ENCODE peak calls at places on chromosomes 2 and 18, in five cellular contexts. A, K, B, F and I are unnamed samples.

GRCh38 chr2:55776479-55776878 is 82.8 kb upstream of the PNPT1 start:
- DNase-seq in A (no peak), K (no peak), B (no peak), F (no peak), I (no peak)

GRCh38 chr2:71455741-71456569 is 2.6 kb downstream of the DYSF start:
- DNase-seq in A (peak; percentile 76), K (no peak), B (peak; percentile 63), F (no peak), I (no peak)

GRCh38 chr2:209673811-209674210 is 97.8 kb upstream of the UNC80 start:
- DNase-seq in A (no peak), K (no peak), B (no peak), F (no peak), I (no peak)

GRCh38 chr18:75205760-75206109 is 3.2 kb downstream of the PTGR3 start:
- DNase-seq in A (no peak), K (peak; percentile 54), B (no peak), F (no peak), I (no peak)

GRCh38 chr2:61135510-61135909 is 26.5 kb upstream of the C2orf74 start:
- DNase-seq in A (no peak), K (peak; percentile 57), B (peak; percentile 43), F (no peak), I (peak; percentile 25)

GRCh38 chr2:168713325-168713724 is 89.1 kb upstream of the NOSTRIN start:
- DNase-seq in A (no peak), K (no peak), B (no peak), F (no peak), I (no peak)

GRCh38 chr18:9614401-9615279 is at the start of gene PPP4R1:
- DNase-seq in A (peak; percentile 95), K (peak; percentile 52), B (peak; percentile 94), F (peak; percentile 87), I (no peak)

GRCh38 chr2:71932027-71932779 is 215.5 kb downstream of the CYP26B1 start:
- DNase-seq in A (no peak), K (no peak), B (peak; percentile 3), F (no peak), I (no peak)

GRCh38 chr2:18752667-18753422 is 163.5 kb upstream of the NT5C1B start:
- DNase-seq in A (no peak), K (peak; percentile 24), B (no peak), F (no peak), I (no peak)

GRCh38 chr2:108393197-108393596 is 15.4 kb downstream of the SULT1C4 start:
- DNase-seq in A (no peak), K (no peak), B (no peak), F (no peak), I (no peak)

GRCh38 chr2:74768401-74768914 is 65.5 kb upstream of the HK2 start:
- DNase-seq in A (no peak), K (peak; percentile 68), B (no peak), F (no peak), I (no peak)

GRCh38 chr2:72128059-72128842 is 19.4 kb downstream of the CYP26B1 start:
- DNase-seq in A (peak; percentile 80), K (no peak), B (no peak), F (no peak), I (no peak)

GRCh38 chr2:208101716-208102631 is 22.4 kb downstream of the CRYGD start:
- DNase-seq in A (no peak), K (peak; percentile 18), B (peak; percentile 62), F (no peak), I (no peak)

GRCh38 chr2:96698221-96698861 is 41.5 kb downstream of the LMAN2L start:
- DNase-seq in A (peak; percentile 62), K (no peak), B (no peak), F (no peak), I (no peak)

GRCh38 chr2:101238930-101239759 is 13.5 kb upstream of the CNOT11 start:
- DNase-seq in A (peak; percentile 23), K (no peak), B (no peak), F (no peak), I (no peak)

GRCh38 chr2:89837962-89838625 is 1146.6 kb downstream of the RPIA start:
- DNase-seq in A (no peak), K (no peak), B (no peak), F (no peak), I (no peak)

GRCh38 chr2:45723857-45724256 is 72.4 kb downstream of the PRKCE start:
- DNase-seq in A (no peak), K (no peak), B (no peak), F (no peak), I (no peak)
- H3K4me3 ChIP-seq in A (no peak overlapping the region), K (no peak overlapping the region), B (no peak overlapping the region), F (no peak overlapping the region), I (no peak overlapping the region)

GRCh38 chr18:79796016-79796415 is 1.7 kb upstream of the KCNG2 start:
- DNase-seq in A (no peak), K (no peak), B (no peak), F (no peak), I (no peak)

GRCh38 chr18:79798346-79798998 is 734 bp downstream of the KCNG2 start:
- DNase-seq in A (no peak), K (no peak), B (no peak), F (peak; percentile 48), I (no peak)

GRCh38 chr18:79796531-79797390 is 977 bp upstream of the KCNG2 start:
- DNase-seq in A (no peak), K (no peak), B (no peak), F (peak; percentile 44), I (no peak)

GRCh38 chr18:79798999-79799370 is 1.2 kb downstream of the KCNG2 start:
- DNase-seq in A (no peak), K (no peak), B (no peak), F (no peak), I (no peak)

DNA sequence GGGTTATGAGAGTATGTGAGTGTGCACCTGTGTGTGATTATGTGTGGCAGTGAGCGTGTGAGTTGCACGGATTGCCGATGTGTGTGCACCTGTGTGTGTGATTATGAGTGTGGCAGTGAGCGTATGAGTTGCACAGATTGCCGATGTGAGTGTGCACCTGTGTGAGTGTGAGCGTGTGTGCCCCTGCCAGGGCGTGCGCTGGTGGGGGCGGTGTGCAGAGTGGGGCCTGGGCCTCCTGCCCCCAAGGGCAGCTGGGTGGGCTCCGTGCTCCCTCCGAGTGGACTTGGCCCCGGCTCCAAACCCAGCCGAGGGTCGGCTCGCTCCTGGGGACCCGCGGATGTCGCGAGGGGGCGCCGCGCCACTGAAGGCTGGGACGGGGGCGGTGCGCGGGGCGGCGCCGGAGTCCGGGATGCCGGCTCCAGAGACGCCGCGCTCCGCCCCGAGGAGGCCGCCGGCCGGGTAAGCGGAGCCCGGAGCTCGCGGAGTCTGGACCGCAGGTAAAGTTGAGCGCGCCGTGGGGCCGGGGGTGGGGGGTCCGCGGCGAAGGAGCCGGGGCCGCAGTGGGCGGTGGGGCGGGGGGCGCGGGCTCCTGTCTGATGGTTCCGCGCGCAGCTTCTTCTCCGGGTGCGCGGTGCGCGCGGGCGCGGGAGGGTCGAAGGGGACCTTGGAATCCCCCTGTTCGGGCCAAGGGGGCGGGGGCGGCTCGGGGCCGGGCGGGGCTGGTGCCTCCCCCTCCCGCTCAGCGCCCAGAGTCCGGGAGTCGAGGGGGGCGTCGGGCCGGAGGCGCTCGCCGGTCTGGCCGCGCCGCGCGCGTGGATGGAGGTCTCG is at the start of gene KCNG2:
- DNase-seq in A (no peak), K (no peak), B (peak; percentile 77), F (peak; percentile 49), I (no peak)
- TF ChIP-seq CTCF in A (no peak), K (peak; percentile 34), B (peak; percentile 7), F (no peak), I (no peak)

DNA sequence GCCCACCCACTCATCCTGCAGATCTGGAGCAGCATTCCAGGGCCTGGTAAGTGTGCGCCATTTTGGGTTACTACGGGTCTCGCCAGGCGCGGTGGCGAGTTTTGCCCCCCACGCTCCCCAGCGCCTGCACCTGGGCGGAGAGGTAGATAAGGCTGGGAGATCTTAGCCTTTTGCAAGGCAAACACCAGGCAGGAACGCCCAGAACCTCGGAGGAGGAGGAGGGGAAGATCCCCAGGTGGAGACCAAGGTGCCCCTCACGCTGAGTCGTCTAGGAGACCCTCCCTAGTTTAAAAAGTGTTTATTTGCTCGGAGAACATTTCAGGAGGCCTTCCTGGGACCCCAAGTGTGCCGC is 365 bp upstream of the RAMP1 start:
- DNase-seq in A (no peak), K (no peak), B (no peak), F (no peak), I (no peak)
- H3K4me3 ChIP-seq in A (no peak overlapping the region), K (peak overlapping the region; percentile 42), B (no peak overlapping the region), F (no peak overlapping the region), I (peak overlapping the region; percentile 23)

DNA sequence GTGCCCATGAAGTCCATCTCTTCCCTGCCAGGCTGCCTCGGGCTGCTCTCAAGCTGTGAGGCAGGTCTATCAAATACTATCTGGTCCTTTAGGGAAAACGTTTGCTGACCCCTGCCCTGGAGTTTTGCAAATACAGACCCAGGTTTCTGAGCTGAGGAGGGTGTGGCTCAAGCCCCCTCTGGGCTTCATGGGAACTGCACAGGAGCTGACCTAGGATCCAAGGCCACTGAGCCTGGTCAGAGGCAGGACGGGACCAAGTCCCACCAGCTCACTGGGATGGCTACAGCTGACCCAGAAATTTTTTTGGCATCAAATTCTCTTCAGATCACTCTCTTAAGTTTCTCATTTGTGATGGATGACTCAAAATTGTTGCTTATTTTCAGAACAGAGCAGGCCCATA is 14.1 kb downstream of the ZNF516 start:
- DNase-seq in A (no peak), K (no peak), B (no peak), F (no peak), I (no peak)
- TF ChIP-seq CTCF in A (no peak), K (no peak), B (peak; percentile 33), F (no peak), I (peak; percentile 20)

DNA sequence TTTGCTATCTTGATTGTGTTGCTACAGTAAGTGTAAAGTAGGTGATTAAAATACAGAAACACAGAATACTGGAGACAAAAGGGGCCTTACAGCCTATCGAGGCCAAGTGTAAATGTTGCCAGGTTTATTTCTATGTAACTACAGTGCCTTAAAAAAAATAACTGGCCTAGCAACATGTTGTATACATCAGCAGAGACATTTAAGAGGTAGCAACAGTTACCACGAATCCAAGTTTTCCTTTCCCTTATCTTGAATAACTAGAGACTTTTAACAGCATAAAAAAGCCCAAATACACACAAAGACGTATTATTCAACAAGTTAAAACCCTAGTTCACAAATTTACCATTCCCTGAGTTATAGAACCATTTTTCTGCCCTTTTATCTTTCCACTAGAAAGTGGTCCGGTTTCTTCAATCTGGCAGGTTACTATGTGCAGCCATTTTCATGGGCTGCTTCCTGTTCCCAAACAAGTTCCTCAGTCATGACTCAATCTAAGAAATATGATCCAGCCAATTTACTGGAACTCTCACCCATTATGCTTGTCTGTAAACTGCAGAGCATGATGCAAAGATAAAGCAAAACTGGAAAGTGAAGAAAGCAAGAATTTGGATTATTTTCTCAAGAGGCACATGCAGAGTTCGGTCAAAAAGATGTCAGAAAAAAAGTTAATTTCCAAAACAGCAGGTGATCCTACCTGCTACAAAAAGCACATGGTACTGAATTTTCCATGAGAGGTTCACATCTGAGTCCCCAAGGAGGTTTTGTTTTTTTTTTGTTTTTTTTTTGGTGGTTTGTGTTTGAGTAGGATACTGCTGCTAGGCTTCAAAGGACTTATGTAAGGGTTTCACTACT is 22.2 kb downstream of the NFE2L2 start:
- DNase-seq in A (no peak), K (peak; percentile 95), B (peak; percentile 25), F (no peak), I (peak; percentile 83)
- H3K4me3 ChIP-seq in A (no peak overlapping the region), K (peak overlapping the region; percentile 19), B (peak overlapping the region; percentile 46), F (no peak overlapping the region), I (peak overlapping the region; percentile 20)

GRCh38 chr2:26555246-26556133 is 77.6 kb upstream of the OTOF start:
- DNase-seq in A (no peak), K (no peak), B (no peak), F (no peak), I (no peak)
- TF ChIP-seq CTCF in A (no peak), K (no peak), B (peak; percentile 34), F (no peak), I (peak; percentile 13)